ENCODE peak calls at places on chromosomes 11 and 22, in six cellular contexts. One of them, this sample, is unnamed.

GRCh38 chr22:29951675-29952413 is 68.9 kb downstream of the MTMR3 start:
- DNase-seq in AG04450: no peak
- DNase-seq in bronchial epithelial cell: peak
- DNase-seq in tibial nerve: no peak
- DNase-seq in choroid plexus epithelial cell: no peak
- DNase-seq in prostate gland: no peak
- DNase-seq in this sample: no peak

GRCh38 chr22:33404723-33405122 is 346.5 kb upstream of the SYN3 start:
- DNase-seq in AG04450: no peak
- DNase-seq in bronchial epithelial cell: no peak
- DNase-seq in tibial nerve: no peak
- DNase-seq in choroid plexus epithelial cell: no peak
- DNase-seq in prostate gland: no peak
- DNase-seq in this sample: no peak

GRCh38 chr11:67606477-67607295 is at the start of gene NDUFV1:
- DNase-seq in AG04450: peak
- DNase-seq in bronchial epithelial cell: peak
- DNase-seq in tibial nerve: peak
- DNase-seq in choroid plexus epithelial cell: peak
- DNase-seq in prostate gland: peak
- DNase-seq in this sample: peak

GRCh38 chr22:38953577-38954413 is 3.6 kb upstream of the APOBEC3A start:
- DNase-seq in AG04450: no peak
- DNase-seq in bronchial epithelial cell: peak
- DNase-seq in tibial nerve: no peak
- DNase-seq in choroid plexus epithelial cell: no peak
- DNase-seq in prostate gland: no peak
- DNase-seq in this sample: no peak

GRCh38 chr22:38697055-38697980 is 3.4 kb downstream of the JOSD1 start:
- DNase-seq in AG04450: no peak
- DNase-seq in bronchial epithelial cell: no peak
- DNase-seq in tibial nerve: no peak
- DNase-seq in choroid plexus epithelial cell: peak
- DNase-seq in prostate gland: peak
- DNase-seq in this sample: no peak

GRCh38 chr22:29443861-29444431 is 5.6 kb downstream of the RFPL1 start:
- DNase-seq in AG04450: no peak
- DNase-seq in bronchial epithelial cell: no peak
- DNase-seq in tibial nerve: no peak
- DNase-seq in choroid plexus epithelial cell: no peak
- DNase-seq in prostate gland: no peak
- DNase-seq in this sample: no peak

GRCh38 chr11:2507945-2508749 is 63.3 kb downstream of the KCNQ1 start:
- DNase-seq in AG04450: no peak
- DNase-seq in bronchial epithelial cell: no peak
- DNase-seq in tibial nerve: peak
- DNase-seq in choroid plexus epithelial cell: no peak
- DNase-seq in prostate gland: no peak
- DNase-seq in this sample: no peak

GRCh38 chr11:115869780-115870431 is 365.7 kb upstream of the CADM1 start:
- DNase-seq in AG04450: peak
- DNase-seq in bronchial epithelial cell: peak
- DNase-seq in tibial nerve: no peak
- DNase-seq in choroid plexus epithelial cell: no peak
- DNase-seq in prostate gland: no peak
- DNase-seq in this sample: no peak

GRCh38 chr11:119692547-119692834 is 36.5 kb downstream of the NECTIN1 start:
- DNase-seq in AG04450: no peak
- DNase-seq in bronchial epithelial cell: peak
- DNase-seq in tibial nerve: no peak
- DNase-seq in choroid plexus epithelial cell: no peak
- DNase-seq in prostate gland: no peak
- DNase-seq in this sample: no peak

GRCh38 chr11:128098840-128099239 is 488.5 kb downstream of the ETS1 start:
- DNase-seq in AG04450: no peak
- DNase-seq in bronchial epithelial cell: peak
- DNase-seq in tibial nerve: no peak
- DNase-seq in choroid plexus epithelial cell: no peak
- DNase-seq in prostate gland: no peak
- DNase-seq in this sample: no peak

GRCh38 chr11:131146817-131147490 is 223.5 kb upstream of the NTM start:
- DNase-seq in AG04450: no peak
- DNase-seq in bronchial epithelial cell: no peak
- DNase-seq in tibial nerve: no peak
- DNase-seq in choroid plexus epithelial cell: no peak
- DNase-seq in prostate gland: no peak
- DNase-seq in this sample: no peak

GRCh38 chr11:15707971-15708370 is 593.2 kb downstream of the INSC start:
- DNase-seq in AG04450: no peak
- DNase-seq in bronchial epithelial cell: peak
- DNase-seq in tibial nerve: peak
- DNase-seq in choroid plexus epithelial cell: peak
- DNase-seq in prostate gland: peak
- DNase-seq in this sample: peak

GRCh38 chr11:3049430-3050243 is 7.6 kb downstream of the CARS1 start:
- DNase-seq in AG04450: peak
- DNase-seq in bronchial epithelial cell: peak
- DNase-seq in tibial nerve: peak
- DNase-seq in choroid plexus epithelial cell: peak
- DNase-seq in prostate gland: peak
- DNase-seq in this sample: peak

GRCh38 chr22:19679476-19680099 is 34.7 kb upstream of the SEPTIN5 start:
- DNase-seq in AG04450: no peak
- DNase-seq in bronchial epithelial cell: peak
- DNase-seq in tibial nerve: no peak
- DNase-seq in choroid plexus epithelial cell: no peak
- DNase-seq in prostate gland: no peak
- DNase-seq in this sample: no peak

GRCh38 chr11:78109011-78109685 is 29.5 kb upstream of the NDUFC2 start:
- DNase-seq in AG04450: no peak
- DNase-seq in bronchial epithelial cell: no peak
- DNase-seq in tibial nerve: no peak
- DNase-seq in choroid plexus epithelial cell: no peak
- DNase-seq in prostate gland: no peak
- DNase-seq in this sample: no peak

GRCh38 chr11:111205622-111206385 is 39.7 kb upstream of the POU2AF2 start:
- DNase-seq in AG04450: no peak
- DNase-seq in bronchial epithelial cell: peak
- DNase-seq in tibial nerve: no peak
- DNase-seq in choroid plexus epithelial cell: no peak
- DNase-seq in prostate gland: no peak
- DNase-seq in this sample: no peak

GRCh38 chr11:15672822-15673221 is 558.1 kb downstream of the INSC start:
- DNase-seq in AG04450: no peak
- DNase-seq in bronchial epithelial cell: no peak
- DNase-seq in tibial nerve: no peak
- DNase-seq in choroid plexus epithelial cell: no peak
- DNase-seq in prostate gland: no peak
- DNase-seq in this sample: no peak

GRCh38 chr11:118783724-118784495 is 7.1 kb downstream of the DDX6 start:
- DNase-seq in AG04450: no peak
- DNase-seq in bronchial epithelial cell: no peak
- DNase-seq in tibial nerve: no peak
- DNase-seq in choroid plexus epithelial cell: no peak
- DNase-seq in prostate gland: no peak
- DNase-seq in this sample: no peak

GRCh38 chr22:50342651-50343540 is at the start of gene PPP6R2:
- DNase-seq in AG04450: no peak
- DNase-seq in bronchial epithelial cell: peak
- DNase-seq in tibial nerve: peak
- DNase-seq in choroid plexus epithelial cell: peak
- DNase-seq in prostate gland: peak
- DNase-seq in this sample: peak

GRCh38 chr11:69864589-69864929 is 45.3 kb upstream of the FGF3 start:
- DNase-seq in AG04450: no peak
- DNase-seq in bronchial epithelial cell: no peak
- DNase-seq in tibial nerve: no peak
- DNase-seq in choroid plexus epithelial cell: no peak
- DNase-seq in prostate gland: no peak
- DNase-seq in this sample: no peak

GRCh38 chr11:1049431-1049891 is 12.9 kb upstream of the MUC6 start:
- DNase-seq in AG04450: no peak
- DNase-seq in bronchial epithelial cell: peak
- DNase-seq in tibial nerve: no peak
- DNase-seq in choroid plexus epithelial cell: no peak
- DNase-seq in prostate gland: peak
- DNase-seq in this sample: no peak

GRCh38 chr11:134849833-134850232 is 437.8 kb upstream of the B3GAT1 start:
- DNase-seq in AG04450: no peak
- DNase-seq in bronchial epithelial cell: no peak
- DNase-seq in tibial nerve: no peak
- DNase-seq in choroid plexus epithelial cell: no peak
- DNase-seq in prostate gland: no peak
- DNase-seq in this sample: no peak

GRCh38 chr22:26563022-26563421 is 26.9 kb downstream of the TPST2 start:
- DNase-seq in AG04450: no peak
- DNase-seq in bronchial epithelial cell: no peak
- DNase-seq in tibial nerve: no peak
- DNase-seq in choroid plexus epithelial cell: no peak
- DNase-seq in prostate gland: no peak
- DNase-seq in this sample: no peak

GRCh38 chr22:22753526-22754267 is 109.3 kb downstream of the GGTLC2 start:
- DNase-seq in AG04450: no peak
- DNase-seq in bronchial epithelial cell: peak
- DNase-seq in tibial nerve: no peak
- DNase-seq in choroid plexus epithelial cell: peak
- DNase-seq in prostate gland: peak
- DNase-seq in this sample: peak

GRCh38 chr22:45120440-45120839 is 43.3 kb upstream of the NUP50 start:
- DNase-seq in AG04450: no peak
- DNase-seq in bronchial epithelial cell: no peak
- DNase-seq in tibial nerve: no peak
- DNase-seq in choroid plexus epithelial cell: no peak
- DNase-seq in prostate gland: no peak
- DNase-seq in this sample: no peak

GRCh38 chr11:73566977-73567755 is 30.7 kb downstream of the FAM168A start:
- DNase-seq in AG04450: no peak
- DNase-seq in bronchial epithelial cell: peak
- DNase-seq in tibial nerve: no peak
- DNase-seq in choroid plexus epithelial cell: peak
- DNase-seq in prostate gland: no peak
- DNase-seq in this sample: no peak
- TF ChIP-seq CTCF in AG04450: no peak
- TF ChIP-seq CTCF in bronchial epithelial cell: no peak
- TF ChIP-seq CTCF in tibial nerve: no peak
- TF ChIP-seq CTCF in choroid plexus epithelial cell: no peak
- TF ChIP-seq CTCF in prostate gland: no peak
- TF ChIP-seq CTCF in this sample: no peak

DNA sequence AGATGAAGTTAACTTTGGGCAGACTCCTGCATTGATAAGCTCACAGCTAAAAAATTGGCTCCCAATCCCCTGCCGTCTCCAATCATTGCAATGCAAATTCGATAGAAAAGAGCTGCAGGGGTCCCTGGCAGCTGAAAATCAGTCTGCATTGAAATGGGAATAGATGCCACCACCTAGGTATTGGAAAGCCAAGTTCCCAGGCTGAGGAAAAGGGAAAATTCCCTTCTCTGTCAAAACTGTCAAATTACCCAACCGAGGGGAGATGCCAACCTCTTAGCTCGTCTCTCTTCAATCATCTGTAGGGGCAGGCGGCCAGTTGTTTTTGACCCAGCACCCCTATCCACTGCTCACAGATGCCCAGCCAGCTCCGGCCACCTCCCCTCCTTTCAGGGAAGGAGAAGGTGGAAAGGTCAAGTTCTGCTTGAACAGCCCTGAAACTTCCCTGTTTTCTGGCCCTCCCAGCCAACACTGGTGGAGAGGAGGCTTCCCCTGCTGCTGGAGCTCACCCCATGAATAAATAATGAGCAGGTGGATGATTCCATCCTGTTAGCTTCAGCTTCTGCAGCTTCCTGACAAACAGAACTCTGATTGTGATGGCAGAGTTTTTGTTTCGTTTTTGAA is 916.3 kb downstream of the TBC1D22A start:
- DNase-seq in AG04450: no peak
- DNase-seq in bronchial epithelial cell: no peak
- DNase-seq in tibial nerve: no peak
- DNase-seq in choroid plexus epithelial cell: no peak
- DNase-seq in prostate gland: no peak
- DNase-seq in this sample: no peak
- H3K4me3 ChIP-seq in AG04450: no peak
- H3K4me3 ChIP-seq in bronchial epithelial cell: no peak
- H3K4me3 ChIP-seq in tibial nerve: no peak
- H3K4me3 ChIP-seq in choroid plexus epithelial cell: no peak
- H3K4me3 ChIP-seq in prostate gland: no peak
- H3K4me3 ChIP-seq in this sample: no peak

DNA sequence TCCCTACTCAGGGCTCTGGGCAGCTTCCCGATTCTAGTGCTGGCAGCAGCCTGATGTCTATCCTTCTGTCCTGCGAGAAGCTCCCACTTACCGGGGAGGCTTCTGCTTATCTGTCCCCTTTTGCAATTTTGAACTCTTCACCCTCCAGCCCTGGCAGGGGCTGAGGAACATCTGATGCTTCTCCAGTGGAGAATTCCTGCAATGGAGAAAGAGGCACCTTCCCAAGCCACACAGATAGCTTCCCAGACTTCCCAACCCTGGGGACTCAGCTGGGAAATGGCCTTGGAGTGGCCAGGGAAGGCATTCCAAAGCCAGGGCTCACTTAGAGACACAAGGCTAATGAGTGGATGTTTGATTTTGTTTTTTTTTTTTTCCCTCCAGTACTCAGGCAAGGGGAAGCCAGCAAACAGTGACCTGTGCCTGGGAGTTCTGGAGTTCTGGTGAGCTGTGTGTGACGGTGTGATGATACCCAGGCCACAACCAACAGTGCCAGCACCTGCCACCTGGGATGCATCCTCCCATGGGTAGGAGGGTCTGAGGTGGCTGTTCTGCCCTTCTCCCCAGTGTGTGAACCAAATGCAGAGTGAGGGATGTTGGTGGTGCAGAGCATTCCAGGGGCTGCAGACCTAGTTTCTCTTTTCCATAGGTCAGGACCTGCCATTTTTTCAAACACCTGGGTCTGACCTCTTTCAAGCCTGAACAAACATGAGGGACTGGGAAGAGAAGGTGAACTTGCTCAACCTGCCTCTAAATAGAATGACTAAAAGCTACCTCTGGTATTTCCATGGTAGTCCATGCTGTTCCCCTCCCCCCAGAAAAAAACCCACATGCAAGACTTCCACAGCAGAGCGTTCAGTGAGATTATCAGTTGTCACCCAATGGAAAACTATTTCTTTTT is 95.1 kb downstream of the CCDC81 start:
- DNase-seq in AG04450: no peak
- DNase-seq in bronchial epithelial cell: no peak
- DNase-seq in tibial nerve: no peak
- DNase-seq in choroid plexus epithelial cell: no peak
- DNase-seq in prostate gland: no peak
- DNase-seq in this sample: no peak
- TF ChIP-seq CTCF in AG04450: no peak
- TF ChIP-seq CTCF in bronchial epithelial cell: no peak
- TF ChIP-seq CTCF in tibial nerve: no peak
- TF ChIP-seq CTCF in choroid plexus epithelial cell: no peak
- TF ChIP-seq CTCF in prostate gland: no peak
- TF ChIP-seq CTCF in this sample: no peak

DNA sequence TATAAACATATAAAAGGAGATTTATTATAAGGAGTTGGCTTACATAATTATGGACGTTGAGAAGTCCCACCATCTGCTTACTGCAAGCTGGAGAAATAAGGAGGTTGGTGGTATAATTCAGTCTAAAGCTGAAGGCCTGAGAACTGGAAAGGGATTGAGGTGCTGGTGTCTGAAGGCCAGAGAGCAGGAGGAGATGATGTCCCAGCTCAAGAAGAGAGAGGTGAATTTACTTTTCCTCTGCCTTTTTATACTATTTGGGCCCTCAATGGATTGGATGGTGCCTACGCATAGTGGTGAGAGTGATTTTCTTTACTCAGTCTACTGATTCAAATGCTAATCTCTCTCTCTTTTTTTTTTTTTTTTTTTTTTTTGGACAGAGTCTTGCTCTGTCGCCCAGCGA is 1.3 kb upstream of the ZNF202 start:
- DNase-seq in AG04450: no peak
- DNase-seq in bronchial epithelial cell: no peak
- DNase-seq in tibial nerve: no peak
- DNase-seq in choroid plexus epithelial cell: no peak
- DNase-seq in prostate gland: no peak
- DNase-seq in this sample: no peak
- H3K4me3 ChIP-seq in AG04450: no peak
- H3K4me3 ChIP-seq in bronchial epithelial cell: no peak
- H3K4me3 ChIP-seq in tibial nerve: no peak
- H3K4me3 ChIP-seq in choroid plexus epithelial cell: no peak
- H3K4me3 ChIP-seq in prostate gland: no peak
- H3K4me3 ChIP-seq in this sample: no peak

This sample was measured in LNCaP clone FGC.